ENCODE peak calls at places on chromosomes 4 and X, in eight cellular contexts. Z is heart right ventricle, G is psoas muscle, J is LNCaP clone FGC, K is colonic mucosa, V is uterus, F is lower lobe of right lung, W is fibroblast of lung. L is an unnamed sample.

GRCh38 chr4:183906736-183907651 is 1.9 kb downstream of the STOX2 start:
- DNase-seq in G (peak; percentile 16), V (no peak), W (no peak), F (no peak), Z (no peak), J (no peak), K (no peak), L (no peak)

GRCh38 chr4:38867478-38868054 is at the start of gene FAM114A1:
- DNase-seq in F (peak; percentile 86), K (peak; percentile 89), V (peak; percentile 83), G (peak; percentile 86), W (peak; percentile 83), J (peak; percentile 13), Z (peak; percentile 83), L (peak; percentile 87)

GRCh38 chr4:48913346-48913745 is 6.8 kb upstream of the OCIAD2 start:
- DNase-seq in V (peak; percentile 72), G (no peak), W (peak; percentile 97), J (no peak), F (no peak), Z (no peak), K (no peak), L (no peak)

GRCh38 chrX:4043951-4044350 is 330.5 kb upstream of the PRKX start:
- DNase-seq in V (no peak), G (no peak), F (no peak), W (no peak), J (no peak), K (peak; percentile 18), Z (no peak), L (no peak)

GRCh38 chr4:84530449-84530848 is 31.4 kb upstream of the NKX6-1 start:
- DNase-seq in W (peak; percentile 14), V (no peak), F (no peak), Z (no peak), J (no peak), K (no peak), G (no peak), L (no peak)

GRCh38 chrX:48003367-48003757 is 427 bp downstream of the ZNF182 start:
- DNase-seq in V (no peak), Z (peak; percentile 5), J (no peak), K (peak; percentile 26), G (no peak), F (no peak), W (no peak), L (no peak)

GRCh38 chr4:97984545-97985131 is 158.6 kb downstream of the STPG2 start:
- DNase-seq in Z (no peak), W (no peak), V (no peak), J (no peak), K (no peak), F (no peak), G (no peak), L (no peak)

GRCh38 chr4:63788271-63788670 is 621.0 kb downstream of the TECRL start:
- DNase-seq in W (no peak), Z (no peak), J (no peak), K (no peak), F (no peak), V (no peak), G (no peak), L (no peak)

GRCh38 chr4:1293531-1293941 is 3.8 kb downstream of the MAEA start:
- DNase-seq in F (no peak), W (no peak), J (no peak), Z (no peak), G (no peak), K (peak; percentile 15), V (no peak), L (no peak)

GRCh38 chrX:49884290-49884862 is 5.1 kb downstream of the USP27X start:
- DNase-seq in J (no peak), V (peak; percentile 39), F (peak; percentile 73), W (peak; percentile 16), G (peak; percentile 59), K (peak; percentile 71), Z (peak; percentile 34), L (no peak)

GRCh38 chr4:37540486-37540885 is 145.7 kb downstream of the RELL1 start:
- DNase-seq in K (no peak), W (peak; percentile 77), Z (no peak), J (no peak), F (no peak), G (no peak), V (no peak), L (no peak)

GRCh38 chr4:1870328-1870577 is 940 bp upstream of the NSD2 start:
- DNase-seq in W (peak; percentile 80), G (peak; percentile 85), Z (peak; percentile 86), J (peak; percentile 71), K (peak; percentile 91), F (peak; percentile 94), V (peak; percentile 74), L (peak; percentile 91)

GRCh38 chr4:81804849-81805248 is 333.1 kb upstream of the RASGEF1B start:
- DNase-seq in G (no peak), Z (no peak), W (no peak), F (no peak), J (no peak), K (no peak), V (no peak), L (no peak)

GRCh38 chrX:103215768-103216085 is 819 bp downstream of the BEX4 start:
- DNase-seq in K (no peak), J (no peak), F (no peak), Z (no peak), G (no peak), W (no peak), V (no peak), L (no peak)

DNA sequence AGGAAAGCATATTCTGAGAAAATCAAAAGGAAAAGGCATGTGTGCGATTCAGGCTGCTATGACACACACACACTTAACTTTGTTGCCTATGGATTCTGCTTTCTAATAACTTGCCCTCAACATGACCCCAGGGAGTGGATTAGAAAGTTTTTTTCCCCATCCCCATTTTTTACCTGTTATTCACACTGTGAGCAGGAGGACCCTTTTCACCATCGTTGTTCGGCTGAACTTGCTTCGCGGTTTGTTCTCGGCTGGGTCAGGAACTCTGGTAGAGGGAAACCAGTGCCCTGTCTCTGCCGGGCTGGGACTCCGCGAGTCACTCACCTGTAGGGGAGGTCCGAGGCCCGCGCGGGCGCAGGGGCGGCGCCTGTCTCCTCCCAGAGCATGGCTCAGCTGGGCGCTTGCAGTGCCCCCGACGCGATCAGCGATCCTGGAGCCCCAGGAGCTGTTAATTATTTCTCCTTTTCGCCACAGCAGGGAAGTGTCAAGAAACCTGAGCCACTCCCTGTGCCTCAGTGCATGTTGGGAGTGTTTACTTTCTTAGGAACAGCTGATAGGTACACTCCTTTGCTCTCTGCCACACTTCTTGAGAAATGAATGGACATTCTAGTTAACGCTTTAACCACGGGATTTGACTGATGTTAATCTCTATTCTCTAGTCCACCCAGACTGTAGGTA is at the start of gene RASSF6:
- DNase-seq in G (no peak), Z (no peak), J (no peak), W (peak; percentile 20), K (peak; percentile 90), V (no peak), F (peak; percentile 88), L (no peak)
- H3K4me3 ChIP-seq in G (peak within 1 kb of the TSS; percentile 49), Z (no peak within 1 kb of the TSS), J (peak within 1 kb of the TSS; percentile 22), W (no peak within 1 kb of the TSS), K (peak within 1 kb of the TSS; percentile 42), V (no peak within 1 kb of the TSS), F (peak within 1 kb of the TSS; percentile 46), L (peak within 1 kb of the TSS; percentile 27)

GRCh38 chr4:172869621-172870268 is 298.9 kb upstream of the GALNT7 start:
- DNase-seq in G (no peak), V (no peak), Z (no peak), K (no peak), W (no peak), J (no peak), F (no peak), L (no peak)

GRCh38 chr4:172866421-172866820 is 302.2 kb upstream of the GALNT7 start:
- DNase-seq in V (no peak), K (no peak), Z (no peak), J (no peak), G (no peak), W (no peak), F (no peak), L (no peak)

GRCh38 chr4:172868271-172868670 is 300.3 kb upstream of the GALNT7 start:
- DNase-seq in W (no peak), G (no peak), K (no peak), Z (no peak), F (no peak), V (no peak), J (no peak), L (no peak)

GRCh38 chr4:172865531-172866127 is 303.0 kb upstream of the GALNT7 start:
- DNase-seq in K (no peak), J (no peak), W (no peak), Z (no peak), V (no peak), G (no peak), F (no peak), L (no peak)

GRCh38 chr4:172871381-172871780 is 297.2 kb upstream of the GALNT7 start:
- DNase-seq in K (no peak), V (no peak), J (no peak), Z (no peak), G (no peak), W (no peak), F (no peak), L (no peak)
- TF ChIP-seq CTCF in K (no peak), V (no peak), J (peak; percentile 20), Z (no peak), G (no peak), W (no peak), F (no peak), L (no peak)

DNA sequence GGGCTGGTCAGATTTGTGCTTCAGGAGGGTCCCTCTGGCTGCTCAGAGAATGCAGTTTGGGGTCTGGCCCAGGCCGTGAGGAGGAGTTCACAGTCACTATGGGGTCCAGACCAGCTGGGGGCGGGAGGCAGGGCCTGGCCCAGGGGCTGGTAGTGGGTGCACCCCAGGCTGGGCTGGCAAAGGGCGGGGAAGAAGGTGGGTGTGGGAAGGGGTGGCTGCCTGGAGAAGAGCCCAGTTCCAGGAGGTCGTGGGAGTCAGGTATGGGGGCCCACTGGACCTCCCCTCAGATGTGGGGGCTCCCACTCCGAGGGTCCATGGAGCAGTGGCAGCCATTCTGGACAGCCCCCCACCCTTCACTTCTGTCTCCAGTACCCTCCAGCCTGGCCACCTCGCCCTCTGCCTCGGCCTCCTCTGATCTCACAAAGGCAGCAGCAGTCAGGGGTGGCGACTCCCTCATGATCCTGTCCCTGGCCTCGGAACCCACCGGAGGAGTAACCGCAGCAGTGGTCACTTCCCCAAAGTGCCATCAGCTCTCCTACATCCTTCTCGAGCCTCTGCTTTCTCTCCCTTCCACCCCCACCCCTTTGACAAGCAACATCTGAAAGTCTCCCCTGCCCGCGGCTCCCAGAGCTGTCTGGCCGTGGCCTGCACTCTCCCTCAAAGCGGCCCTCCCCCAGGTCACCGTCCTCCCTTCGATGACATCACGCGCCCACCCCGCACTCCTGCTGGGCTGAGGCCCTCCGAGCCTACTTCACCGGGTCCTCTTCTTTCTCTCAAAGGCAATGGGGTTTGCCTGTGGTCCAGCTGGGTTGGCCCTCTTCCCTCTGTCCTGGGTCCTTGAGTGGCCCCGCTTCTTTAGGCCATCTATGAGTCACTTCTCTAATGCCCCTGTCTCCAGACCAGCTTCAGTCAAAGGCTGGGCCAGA is 1.7 kb upstream of the SLC6A8 start:
- DNase-seq in F (no peak), G (peak; percentile 10), Z (no peak), K (no peak), V (no peak), W (no peak), J (no peak), L (peak; percentile 71)
- H3K4me3 ChIP-seq in F (no peak overlapping the region), G (no peak overlapping the region), Z (no peak overlapping the region), K (no peak overlapping the region), V (no peak overlapping the region), W (no peak overlapping the region), J (no peak overlapping the region), L (no peak overlapping the region)

DNA sequence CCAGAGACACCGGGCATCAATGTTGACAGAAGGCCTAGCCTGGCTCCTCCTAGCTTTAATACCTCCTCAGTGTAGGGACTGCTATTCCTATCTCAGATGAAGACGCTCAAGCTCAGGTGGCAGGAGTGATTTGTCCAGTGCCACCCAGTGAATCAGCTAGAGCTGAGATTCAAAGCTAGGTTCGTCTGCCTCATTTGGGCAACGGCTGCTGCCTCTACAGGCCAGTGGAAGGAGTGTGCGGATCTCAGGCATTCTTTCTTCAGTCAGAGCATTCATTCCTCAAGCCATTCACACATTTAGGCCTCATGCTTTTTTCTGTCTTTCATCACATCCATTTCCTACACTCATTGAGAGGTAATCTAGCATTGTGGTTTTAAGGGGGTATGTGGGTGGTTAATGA is 7.3 kb downstream of the TSR2 start:
- DNase-seq in W (peak; percentile 21), F (no peak), K (no peak), Z (no peak), V (no peak), G (no peak), J (no peak), L (no peak)
- TF ChIP-seq CTCF in W (peak; percentile 18), F (no peak), K (no peak), Z (no peak), V (no peak), G (no peak), J (peak; percentile 18), L (no peak)